ENCODE peak calls at places on chromosomes 4 and X, in four cellular contexts. K is HepG2, O is K562, P is upper lobe of left lung. L is an unnamed sample.

GRCh38 chrX:8349816-8350544 is 114.7 kb upstream of the VCX3B start:
- ATAC-seq in P (no peak), K (no peak), O (no peak), L (no peak)

GRCh38 chr4:20030108-20030507 is 221.6 kb upstream of the SLIT2 start:
- ATAC-seq in K (no peak), P (no peak), O (no peak), L (no peak)

GRCh38 chr4:146260521-146260920 is 46.2 kb downstream of the REELD1 start:
- ATAC-seq in K (no peak), P (no peak), O (no peak), L (no peak)

GRCh38 chrX:38561951-38562719 is 793 bp downstream of the TSPAN7 start:
- ATAC-seq in K (peak), O (no peak), P (peak), L (no peak)

GRCh38 chrX:39896951-39897740 is 200.6 kb downstream of the BCOR start:
- ATAC-seq in O (peak), P (peak), K (peak), L (peak)

GRCh38 chrX:46589977-46590723 is 16.6 kb downstream of the CHST7 start:
- ATAC-seq in O (no peak), K (no peak), P (no peak), L (peak)

GRCh38 chrX:108121291-108121690 is 29.7 kb downstream of the ATG4A start:
- ATAC-seq in K (no peak), O (no peak), P (no peak), L (no peak)

GRCh38 chr4:127143460-127144190 is 489.1 kb upstream of the INTU start:
- ATAC-seq in P (no peak), K (no peak), O (no peak), L (no peak)

GRCh38 chr4:153543351-153543750 is 77.2 kb downstream of the TMEM131L start:
- ATAC-seq in P (no peak), O (no peak), K (no peak), L (peak)

GRCh38 chrX:66042307-66043077 is 2.6 kb upstream of the VSIG4 start:
- ATAC-seq in K (no peak), P (no peak), O (no peak), L (no peak)

GRCh38 chr4:144782345-144782744 is 136.4 kb downstream of the HHIP start:
- ATAC-seq in K (no peak), O (no peak), P (no peak), L (no peak)

GRCh38 chr4:48653217-48654014 is 126.7 kb downstream of the FRYL start:
- ATAC-seq in P (no peak), K (no peak), O (peak), L (peak)

GRCh38 chr4:146182450-146182849 is 6.9 kb downstream of the LSM6 start:
- ATAC-seq in O (no peak), K (no peak), P (no peak), L (no peak)

GRCh38 chr4:153138736-153139135 is 65.5 kb upstream of the TRIM2 start:
- ATAC-seq in K (no peak), P (no peak), O (no peak), L (no peak)

GRCh38 chr4:26173619-26174018 is 147.2 kb upstream of the RBPJ start:
- ATAC-seq in O (no peak), P (no peak), K (peak), L (no peak)

GRCh38 chrX:153723351-153724251 is 586 bp downstream of the BCAP31 start:
- ATAC-seq in K (peak), P (no peak), O (peak), L (peak)
- TF ChIP-seq CTCF in K (no peak), P (no peak), O (peak), L (no peak)

GRCh38 chr4:87274327-87274726 is 48.4 kb downstream of the HSD17B13 start:
- ATAC-seq in P (no peak), K (no peak), O (no peak), L (no peak)
- TF ChIP-seq EP300 in P (no peak), K (no peak), O (no peak), L (no peak)

GRCh38 chrX:2690856-2691542 is at the start of gene CD99:
- ATAC-seq in P (peak), O (peak), K (peak), L (peak)
- TF ChIP-seq POLR2AphosphoS5 in P (peak), O (no peak), K (peak), L (peak)

GRCh38 chrX:54439967-54440871 is at the start of gene TSR2:
- ATAC-seq in O (peak), K (peak), P (peak), L (peak)
- TF ChIP-seq CTCF in O (peak), K (peak), P (no peak), L (no peak)